ENCODE peak calls at places on chromosomes 11 and 22, in four cellular contexts. A, H, C and V are unnamed samples.

GRCh38 chr11:9489366-9489765 is 28.6 kb downstream of the ZNF143 start:
- DNase-seq in H (no peak), A (no peak), C (no peak), V (no peak)

GRCh38 chr11:46389450-46390330 is 1.9 kb downstream of the CHRM4 start:
- DNase-seq in H (peak), C (peak), A (no peak), V (peak)

GRCh38 chr11:121672630-121673487 is 220.1 kb upstream of the SORL1-AS1 start:
- DNase-seq in H (no peak), A (no peak), C (no peak), V (no peak)

GRCh38 chr11:122900803-122901202 is 18.2 kb downstream of the JHY start:
- DNase-seq in C (no peak), A (no peak), H (no peak), V (no peak)

GRCh38 chr11:76348348-76348747 is 32.6 kb downstream of the THAP12 start:
- DNase-seq in H (no peak), C (no peak), A (no peak), V (no peak)

GRCh38 chr11:35214792-35215193 is 75.8 kb downstream of the CD44 start:
- DNase-seq in A (no peak), H (no peak), C (peak), V (no peak)

GRCh38 chr11:59144096-59144495 is 1.4 kb downstream of the FAM111A start:
- DNase-seq in C (no peak), A (no peak), H (peak), V (no peak)

GRCh38 chr22:30074994-30075393 is 5.3 kb upstream of the HORMAD2 start:
- DNase-seq in C (no peak), H (no peak), A (no peak), V (no peak)

GRCh38 chr11:111586305-111586915 is 15.8 kb upstream of the SIK2 start:
- DNase-seq in A (no peak), H (peak), C (peak), V (no peak)

GRCh38 chr11:22798890-22799289 is 30.7 kb downstream of the SVIP start:
- DNase-seq in A (no peak), C (no peak), H (no peak), V (no peak)

GRCh38 chr22:29149841-29150555 is 55.7 kb upstream of the EMID1 start:
- DNase-seq in H (peak), C (no peak), A (no peak), V (peak)

GRCh38 chr11:117887431-117888139 is 11.1 kb upstream of the FXYD6 start:
- DNase-seq in C (no peak), H (no peak), A (peak), V (no peak)

GRCh38 chr11:117807482-117808272 is 10.7 kb upstream of the DSCAML1 start:
- DNase-seq in C (peak), A (peak), H (peak), V (no peak)

GRCh38 chr11:124894606-124895430 is 2.8 kb downstream of the ROBO4 start:
- DNase-seq in A (peak), C (no peak), H (no peak), V (no peak)